ENCODE peak calls at places on chromosomes 13 and 19, in six cellular contexts. U is A549, Z is upper lobe of left lung, F is HepG2, S is K562, J is GM12878. H is an unnamed sample.

GRCh38 chr13:100854091-100854490 is 179.5 kb upstream of the TMTC4 start:
- ATAC-seq in Z (no peak), S (no peak), F (no peak), U (no peak), J (no peak), H (no peak)

GRCh38 chr19:17136026-17136425 is 60.4 kb downstream of the MYO9B start:
- ATAC-seq in Z (no peak), F (peak), U (peak), S (no peak), J (peak), H (no peak)

GRCh38 chr19:22733691-22734090 is 50.3 kb downstream of the ZNF99 start:
- ATAC-seq in U (no peak), S (no peak), F (no peak), J (no peak), Z (no peak), H (no peak)

GRCh38 chr13:25324100-25324499 is 22.7 kb downstream of the NUP58 start:
- ATAC-seq in S (no peak), Z (no peak), F (no peak), U (no peak), J (no peak), H (no peak)

GRCh38 chr13:21074601-21075302 is 13.4 kb upstream of the LATS2 start:
- ATAC-seq in F (peak), U (no peak), S (peak), Z (peak), J (peak), H (peak)

GRCh38 chr19:30330266-30330665 is 41.9 kb upstream of the ZNF536 start:
- ATAC-seq in F (no peak), J (no peak), Z (no peak), U (no peak), S (no peak), H (no peak)

GRCh38 chr13:83452292-83452950 is 429.9 kb downstream of the SLITRK1 start:
- ATAC-seq in S (no peak), F (no peak), Z (peak), U (no peak), J (no peak), H (no peak)

GRCh38 chr19:5932146-5932545 is 18.1 kb downstream of the CAPS start:
- ATAC-seq in Z (no peak), F (no peak), J (no peak), S (no peak), U (no peak), H (no peak)

GRCh38 chr19:887599-887998 is 5.4 kb downstream of the MED16 start:
- ATAC-seq in S (no peak), F (no peak), J (no peak), Z (no peak), U (no peak), H (no peak)

GRCh38 chr19:29546583-29547190 is 20.9 kb downstream of the VSTM2B start:
- ATAC-seq in F (peak), J (no peak), U (no peak), Z (no peak), S (no peak), H (no peak)

GRCh38 chr13:39462456-39462855 is 140.5 kb downstream of the LHFPL6 start:
- ATAC-seq in U (no peak), S (no peak), J (no peak), F (no peak), Z (peak), H (no peak)

GRCh38 chr19:2462635-2463421 is 6.1 kb upstream of the LMNB2 start:
- ATAC-seq in Z (peak), S (no peak), U (peak), J (no peak), F (peak), H (peak)

DNA sequence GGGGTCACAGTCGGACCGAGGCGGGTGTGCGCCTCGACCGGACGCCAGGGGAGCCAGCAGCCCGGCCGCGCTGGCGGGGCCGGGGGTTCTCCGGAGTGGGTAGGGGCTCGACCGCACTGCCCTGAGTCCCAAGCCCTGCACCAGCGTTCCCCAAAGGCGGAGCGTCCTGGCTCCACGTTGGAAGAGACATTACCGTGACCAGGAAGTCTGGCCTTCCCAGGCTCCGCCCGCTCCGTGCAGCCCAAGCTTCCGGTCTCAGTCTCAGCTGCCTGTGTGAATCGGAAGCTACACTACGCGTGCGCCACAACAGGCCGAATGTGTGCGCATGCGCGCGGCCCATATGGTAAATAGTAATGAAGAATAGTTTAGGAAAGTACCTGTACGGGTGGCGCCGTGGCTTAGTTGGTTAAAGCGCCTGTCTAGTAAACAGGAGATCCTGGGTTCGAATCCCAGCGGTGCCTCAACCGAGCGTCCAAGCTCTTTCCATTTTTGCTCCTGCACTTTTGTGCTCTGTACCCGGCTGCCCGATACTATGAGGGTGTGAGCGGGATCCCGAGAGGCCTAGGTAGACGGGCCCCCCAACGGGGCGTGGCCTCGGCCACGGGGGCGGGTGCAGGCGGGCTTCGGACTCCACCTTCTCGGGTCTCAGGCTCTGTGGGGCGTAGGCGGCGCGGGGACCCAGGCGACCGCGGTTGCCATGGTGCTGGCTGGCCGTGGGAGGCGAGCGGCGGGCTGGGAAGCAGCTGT is 17.3 kb upstream of the LRP3 start:
- ATAC-seq in J (peak), Z (peak), U (peak), S (peak), F (peak), H (peak)
- TF ChIP-seq EP300 in J (peak), Z (no peak), U (no peak), S (peak), F (no peak), H (no peak)

DNA sequence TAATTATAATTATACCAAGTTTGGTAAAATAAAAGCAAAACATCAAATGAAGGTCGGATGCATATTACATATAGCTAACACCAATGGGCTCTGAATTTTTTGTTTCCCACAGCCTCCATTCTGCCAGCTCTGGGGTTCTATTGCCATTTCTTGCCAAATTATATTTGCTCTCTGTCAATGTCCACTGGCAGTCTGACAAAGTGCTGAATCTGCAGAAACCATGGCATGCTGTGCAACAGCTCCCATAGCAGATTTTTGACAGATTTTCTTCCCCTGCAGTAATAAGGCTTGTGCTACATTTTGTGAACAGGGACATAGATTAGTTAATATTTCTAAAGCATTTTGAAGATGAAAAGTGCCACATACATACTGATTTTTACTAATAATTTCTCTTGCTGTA is 1102.1 kb downstream of the DIAPH3 start:
- ATAC-seq in Z (no peak), J (no peak), U (no peak), F (no peak), S (no peak), H (no peak)
- TF ChIP-seq EP300 in Z (no peak), J (no peak), U (no peak), F (no peak), S (no peak), H (no peak)

DNA sequence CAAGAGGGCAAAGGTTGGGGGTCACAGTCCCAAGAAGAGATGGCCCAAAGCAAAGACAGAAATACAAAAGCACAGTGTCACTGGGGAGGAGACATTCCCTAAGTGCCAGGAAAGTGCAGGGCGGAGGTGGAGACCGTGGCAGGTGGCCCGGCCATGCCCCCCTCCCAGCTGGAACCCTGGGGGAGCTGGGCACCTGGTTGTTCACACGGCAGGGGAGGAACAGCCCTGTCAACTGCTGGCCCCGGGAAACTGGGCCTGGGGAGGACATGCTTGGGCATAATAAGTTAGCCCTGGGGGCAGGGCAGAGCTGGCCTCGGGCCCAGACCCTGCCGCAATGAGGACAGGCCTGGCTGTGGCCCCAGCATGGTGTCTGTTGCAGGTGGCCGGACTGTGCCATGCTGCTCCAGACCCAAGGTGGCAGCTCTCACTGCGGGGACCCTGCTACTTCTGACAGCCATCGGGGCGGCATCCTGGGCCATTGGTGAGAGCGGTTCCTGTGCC is 7.4 kb downstream of the HPN start:
- ATAC-seq in S (no peak), U (no peak), Z (no peak), J (no peak), F (no peak), H (no peak)
- TF ChIP-seq EP300 in S (no peak), U (no peak), Z (no peak), J (no peak), F (no peak), H (no peak)

GRCh38 chr13:31605076-31605858 is 134.1 kb upstream of the RXFP2 start:
- ATAC-seq in U (no peak), J (no peak), S (no peak), F (no peak), Z (no peak), H (no peak)
- TF ChIP-seq EP300 in U (no peak), J (no peak), S (no peak), F (no peak), Z (no peak), H (no peak)

GRCh38 chr19:16073481-16073880 is 2.8 kb upstream of the TPM4 start:
- ATAC-seq in Z (no peak), U (no peak), F (no peak), S (no peak), J (no peak), H (no peak)

GRCh38 chr19:16074488-16075365 is 1.6 kb upstream of the TPM4 start:
- ATAC-seq in U (no peak), Z (no peak), S (no peak), F (no peak), J (no peak), H (no peak)

GRCh38 chr19:16075430-16076153 is 703 bp upstream of the TPM4 start:
- ATAC-seq in S (no peak), Z (no peak), J (peak), U (no peak), F (no peak), H (no peak)

GRCh38 chr19:16076154-16076957 is at the start of gene TPM4:
- ATAC-seq in F (peak), J (peak), U (peak), S (peak), Z (peak), H (peak)

GRCh38 chr19:16073988-16074387 is 2.3 kb upstream of the TPM4 start:
- ATAC-seq in Z (no peak), J (no peak), S (no peak), U (no peak), F (no peak), H (no peak)
- TF ChIP-seq EP300 in Z (no peak), J (no peak), S (no peak), U (no peak), F (no peak), H (no peak)

GRCh38 chr19:4174895-4175668 is 7.3 kb downstream of the SIRT6 start:
- ATAC-seq in Z (peak), S (no peak), F (no peak), J (no peak), U (no peak), H (no peak)
- TF ChIP-seq EP300 in Z (no peak), S (no peak), F (no peak), J (no peak), U (no peak), H (no peak)

DNA sequence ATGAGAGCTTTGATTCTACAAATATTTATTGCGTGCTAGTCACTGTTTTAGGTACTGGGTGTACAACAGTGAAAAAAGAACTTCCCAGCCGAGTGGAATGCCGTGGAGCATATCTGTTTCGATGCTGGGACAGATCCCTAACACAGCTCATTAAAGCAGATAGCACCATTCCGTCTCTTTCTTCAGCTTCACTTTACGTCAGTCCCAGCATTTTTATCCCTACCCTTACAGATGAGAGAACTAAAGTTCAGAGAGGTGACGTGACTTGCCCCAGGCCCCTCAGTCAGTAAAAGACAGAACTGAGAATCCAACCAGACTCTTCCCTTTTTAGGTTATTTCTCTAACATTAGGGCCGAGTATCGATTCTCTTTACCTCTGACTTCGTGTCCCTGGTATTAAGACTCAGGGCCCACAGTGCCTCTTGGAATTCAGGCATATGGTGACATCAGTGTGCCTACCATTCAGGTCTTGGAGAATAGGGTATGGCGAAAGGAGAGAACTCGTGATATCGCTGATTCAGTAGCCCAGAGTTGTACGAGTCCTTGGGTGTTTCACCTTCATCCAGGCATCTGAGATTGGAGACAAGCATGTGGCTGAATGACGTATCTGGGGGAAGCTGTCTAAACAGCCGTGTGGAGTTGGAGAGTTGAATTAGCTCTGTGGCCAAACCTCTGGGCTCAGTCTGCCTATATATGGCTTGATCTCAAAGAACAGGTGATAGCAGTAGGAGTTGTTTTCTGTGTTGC is 27.1 kb downstream of the ACTN4 start:
- ATAC-seq in F (no peak), S (peak), U (no peak), Z (peak), J (peak), H (peak)
- TF ChIP-seq EP300 in F (no peak), S (peak), U (no peak), Z (no peak), J (no peak), H (peak)